ENCODE peak calls at places on chromosome 2, in five cellular contexts. T is GM23338, F is Panc1, N is upper lobe of left lung, Y is HCT116. V is an unnamed sample.

GRCh38 chr2:113251118-113251517 is 27.6 kb downstream of the PAX8 start:
- ATAC-seq in F (no peak), T (no peak), Y (no peak), N (no peak), V (no peak)

GRCh38 chr2:216858312-216858711 is 1.6 kb downstream of the TNP1 start:
- ATAC-seq in N (no peak), F (no peak), T (no peak), Y (no peak), V (no peak)

GRCh38 chr2:222707102-222707688 is 35.7 kb downstream of the MOGAT1 start:
- ATAC-seq in N (no peak), T (no peak), Y (no peak), F (no peak), V (no peak)

GRCh38 chr2:180952082-180952481 is 28.3 kb upstream of the UBE2E3 start:
- ATAC-seq in Y (no peak), N (no peak), F (no peak), T (no peak), V (no peak)

GRCh38 chr2:30821960-30822359 is 14.7 kb upstream of the CAPN13 start:
- ATAC-seq in F (no peak), T (no peak), Y (no peak), N (no peak), V (no peak)

GRCh38 chr2:155908567-155908966 is 424.0 kb downstream of the NR4A2 start:
- ATAC-seq in F (no peak), N (no peak), T (no peak), Y (no peak), V (no peak)

GRCh38 chr2:26612034-26612433 is 29.1 kb downstream of the CIB4 start:
- ATAC-seq in N (no peak), F (no peak), Y (no peak), T (no peak), V (no peak)

GRCh38 chr2:208001924-208002323 is 23.4 kb downstream of the PLEKHM3 start:
- ATAC-seq in F (no peak), Y (no peak), N (no peak), T (no peak), V (no peak)

GRCh38 chr2:193868132-193868531 is 1673.4 kb upstream of the TMEFF2 start:
- ATAC-seq in N (no peak), T (no peak), Y (no peak), F (no peak), V (no peak)

GRCh38 chr2:133581027-133581760 is 12.9 kb upstream of the NCKAP5 start:
- ATAC-seq in F (no peak), T (peak; percentile 74), N (no peak), Y (no peak), V (no peak)

GRCh38 chr2:11762799-11763461 is 16.5 kb downstream of the LPIN1 start:
- ATAC-seq in N (no peak), T (no peak), F (no peak), Y (no peak), V (no peak)

GRCh38 chr2:113211226-113212105 is 37.7 kb downstream of the PSD4 start:
- ATAC-seq in Y (peak; percentile 91), T (no peak), N (no peak), F (no peak), V (peak; percentile 59)

GRCh38 chr2:223669453-223670225 is 67.5 kb upstream of the SCG2 start:
- ATAC-seq in Y (peak; percentile 29), T (no peak), N (no peak), F (no peak), V (no peak)

GRCh38 chr2:830419-831224 is 120.0 kb upstream of the SNTG2 start:
- ATAC-seq in N (no peak), Y (no peak), T (peak; percentile 78), F (no peak), V (no peak)

GRCh38 chr2:120780402-120780801 is 44.7 kb downstream of the GLI2 start:
- ATAC-seq in N (no peak), F (peak; percentile 44), Y (no peak), T (no peak), V (no peak)

GRCh38 chr2:239201884-239202283 is 198.9 kb downstream of the HDAC4 start:
- ATAC-seq in N (no peak), Y (no peak), F (no peak), T (no peak), V (no peak)

GRCh38 chr2:114546511-114546910 is 104.1 kb downstream of the DPP10 start:
- ATAC-seq in N (no peak), F (no peak), T (no peak), Y (no peak), V (no peak)

GRCh38 chr2:27844821-27845255 is 45.3 kb downstream of the RBKS start:
- ATAC-seq in Y (no peak), N (no peak), F (no peak), T (no peak), V (no peak)

GRCh38 chr2:36441816-36442215 is 86.2 kb downstream of the CRIM1 start:
- ATAC-seq in T (no peak), N (no peak), Y (no peak), F (no peak), V (no peak)

GRCh38 chr2:70560452-70560851 is 6.8 kb upstream of the TGFA start:
- ATAC-seq in F (no peak), T (no peak), N (no peak), Y (no peak), V (no peak)

GRCh38 chr2:190545756-190546385 is 11.3 kb upstream of the NEMP2 start:
- ATAC-seq in F (no peak), N (no peak), Y (no peak), T (no peak), V (no peak)

GRCh38 chr2:102034683-102035606 is 43.2 kb downstream of the IL1R2 start:
- ATAC-seq in T (peak; percentile 46), F (no peak), Y (no peak), N (no peak), V (no peak)

GRCh38 chr2:238145046-238145445 is 6.6 kb downstream of the KLHL30 start:
- ATAC-seq in N (no peak), Y (no peak), T (no peak), F (no peak), V (no peak)

GRCh38 chr2:238142382-238143205 is 4.1 kb downstream of the KLHL30 start:
- ATAC-seq in N (no peak), T (no peak), F (peak; percentile 54), Y (no peak), V (no peak)

GRCh38 chr2:238144262-238144661 is 5.8 kb downstream of the KLHL30 start:
- ATAC-seq in Y (no peak), F (no peak), N (no peak), T (no peak), V (no peak)

GRCh38 chr2:238141541-238142318 is 3.3 kb downstream of the KLHL30 start:
- ATAC-seq in F (peak; percentile 68), Y (peak; percentile 28), N (no peak), T (no peak), V (no peak)

DNA sequence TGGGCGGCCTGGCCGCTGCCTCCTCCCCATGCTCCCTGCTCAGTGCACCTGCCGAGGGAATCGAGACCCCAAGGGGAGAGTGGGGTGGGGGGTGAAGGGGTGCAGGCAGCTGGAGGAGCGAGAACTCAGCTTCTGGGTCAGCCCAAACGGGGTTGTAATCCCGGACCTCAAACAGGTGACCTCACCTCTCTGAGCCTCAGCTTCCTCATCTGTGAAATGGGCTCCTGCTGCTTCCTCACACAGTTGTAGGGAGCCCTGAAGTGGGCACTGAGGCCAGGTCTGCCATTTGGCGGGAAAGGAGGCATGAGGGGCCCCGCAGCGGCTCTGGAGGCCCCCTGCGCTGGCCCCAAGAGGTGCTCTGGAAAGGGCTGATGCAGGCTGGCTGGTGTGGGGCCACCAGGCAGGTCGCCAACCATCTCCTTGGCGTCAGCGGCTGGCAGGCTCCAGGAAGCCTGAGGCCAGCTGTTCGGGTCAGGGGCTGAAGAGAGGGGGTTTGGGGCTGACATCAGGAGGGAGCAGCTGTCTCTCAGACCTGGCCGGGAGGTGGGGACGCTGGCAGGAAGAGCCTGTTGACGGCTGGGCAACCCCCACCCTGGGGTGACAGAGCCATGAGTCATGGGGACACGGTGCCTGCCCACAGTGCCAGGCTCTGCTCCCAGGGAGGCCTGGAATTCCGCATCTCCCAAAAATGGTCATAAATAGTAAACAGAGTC is 4.9 kb downstream of the KLHL30 start:
- ATAC-seq in Y (peak; percentile 63), N (no peak), F (peak; percentile 52), T (no peak), V (no peak)
- H3K4me3 ChIP-seq in Y (peak overlapping the region; percentile 28), N (no peak overlapping the region), F (no peak overlapping the region), T (no peak overlapping the region), V (no peak overlapping the region)

GRCh38 chr2:226763320-226763719 is 36.3 kb downstream of the IRS1 start:
- ATAC-seq in T (no peak), Y (no peak), N (no peak), F (no peak), V (no peak)

GRCh38 chr2:226761195-226761583 is 38.4 kb downstream of the IRS1 start:
- ATAC-seq in N (no peak), T (no peak), Y (no peak), F (no peak), V (no peak)

GRCh38 chr2:226759768-226760167 is 39.9 kb downstream of the IRS1 start:
- ATAC-seq in F (no peak), T (no peak), N (no peak), Y (peak; percentile 15), V (no peak)

GRCh38 chr2:226758886-226759660 is 40.5 kb downstream of the IRS1 start:
- ATAC-seq in Y (no peak), F (no peak), N (no peak), T (no peak), V (peak; percentile 67)

GRCh38 chr2:226760412-226761194 is 39.0 kb downstream of the IRS1 start:
- ATAC-seq in F (no peak), T (no peak), Y (peak; percentile 52), N (no peak), V (peak; percentile 53)
- H3K4me1 ChIP-seq in F (peaks cover 21% of the 10 kb centered on the region), T (peaks cover 15% of the 10 kb centered on the region), Y (peaks cover 97% of the 10 kb centered on the region), N (peaks cover 5% of the 10 kb centered on the region), V (peaks cover 73% of the 10 kb centered on the region)

DNA sequence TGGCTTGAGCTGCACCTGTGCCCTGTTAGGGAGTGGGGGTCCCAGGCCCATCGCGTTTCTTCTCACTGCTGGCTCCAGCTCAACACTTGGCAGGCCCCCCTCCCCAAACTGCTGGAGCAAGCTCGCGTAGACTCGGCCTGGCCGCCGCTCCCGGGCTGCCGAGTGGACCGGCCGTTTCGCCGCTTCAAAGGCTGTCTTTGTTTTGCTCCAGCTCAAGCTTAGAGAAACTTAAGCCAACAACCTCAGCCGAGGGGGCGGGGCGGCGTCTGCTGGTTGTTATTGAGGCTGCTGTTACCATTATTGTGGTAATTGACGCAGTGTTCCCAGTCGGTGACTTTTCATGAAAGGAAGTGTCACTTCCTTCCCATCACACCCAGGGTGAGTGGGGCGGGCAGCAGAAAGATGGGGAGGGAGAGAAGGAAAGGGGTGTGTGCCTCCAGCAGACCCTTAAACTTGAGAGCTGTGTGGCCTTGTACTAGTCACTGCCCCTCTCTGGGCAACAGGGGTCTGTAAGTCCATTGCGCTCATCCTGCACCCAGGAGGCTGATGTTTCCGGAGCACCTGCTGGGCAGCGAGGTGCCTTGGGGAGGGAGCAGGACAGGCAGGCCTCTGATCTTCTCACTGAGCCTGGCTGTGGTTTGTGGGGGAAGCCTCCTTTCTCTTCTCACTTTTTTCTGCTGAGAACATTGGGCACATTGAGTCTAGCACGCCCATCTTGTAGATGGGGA is 2.1 kb downstream of the ARID5A start:
- ATAC-seq in N (peak; percentile 51), F (no peak), Y (no peak), T (peak; percentile 31), V (peak; percentile 16)
- TF ChIP-seq POLR2AphosphoS5 in N (peak; percentile 88), F (no peak), Y (no peak), T (peak; percentile 36), V (peak; percentile 91)

DNA sequence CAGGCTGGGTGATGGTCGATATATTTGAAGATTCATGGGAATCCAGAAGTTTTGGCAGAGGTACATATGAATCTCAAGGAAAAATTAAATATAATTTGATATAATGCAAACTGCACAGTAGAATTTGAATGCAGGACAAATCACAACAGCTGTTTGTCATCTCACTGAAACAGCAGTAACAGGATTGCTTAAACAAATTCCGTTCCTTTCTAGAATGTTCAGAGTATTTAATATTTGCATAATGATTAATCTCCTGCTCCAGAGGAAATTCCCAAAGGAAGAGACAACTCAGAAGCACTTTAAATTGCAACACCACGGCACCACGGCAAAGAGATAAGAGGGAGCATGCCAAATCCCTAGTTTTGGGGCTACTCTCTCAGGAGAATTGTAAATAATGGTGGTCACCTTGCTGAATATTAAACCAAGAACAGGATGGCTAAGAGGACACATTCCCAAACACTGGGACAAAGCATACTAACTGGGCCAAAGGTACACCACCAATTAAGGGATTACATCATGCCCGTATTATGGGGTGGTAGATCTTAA is 67.8 kb upstream of the MAP4K3 start:
- ATAC-seq in F (no peak), Y (no peak), N (no peak), T (no peak), V (peak; percentile 79)
- H3K4me3 ChIP-seq in F (no peak overlapping the region), Y (no peak overlapping the region), N (no peak overlapping the region), T (no peak overlapping the region), V (peak overlapping the region; percentile 7)

V was measured in gastroesophageal sphincter.